ENCODE peak calls at places on chromosomes 5 and 9, in nine cellular contexts. B, G, O, Y, R, C, Q, L and X are unnamed samples.
A peak's percentile ranks its signal among the peaks of the same experiment; 100 is the strongest.

GRCh38 chr5:115191439-115192031 is 21.8 kb upstream of the TRIM36 start:
- DNase-seq in B (no peak), G (no peak), O (no peak), Y (no peak), R (no peak), C (no peak), Q (no peak), L (no peak), X (no peak)

GRCh38 chr5:110356687-110357086 is 369.8 kb downstream of the TMEM232 start:
- DNase-seq in B (no peak), G (no peak), O (no peak), Y (no peak), R (peak; percentile 69), C (no peak), Q (no peak), L (no peak), X (no peak)

GRCh38 chr5:124161286-124161685 is 585.2 kb downstream of the ZNF608 start:
- DNase-seq in B (no peak), G (no peak), O (no peak), Y (no peak), R (no peak), C (no peak), Q (no peak), L (no peak), X (no peak)

GRCh38 chr9:82421498-82421897 is 432.9 kb downstream of the SPATA31D1 start:
- DNase-seq in B (no peak), G (no peak), O (no peak), Y (no peak), R (no peak), C (no peak), Q (no peak), L (no peak), X (no peak)

GRCh38 chr5:181224390-181225234 is 1.5 kb downstream of the TRIM41 start:
- DNase-seq in B (no peak), G (no peak), O (no peak), Y (no peak), R (no peak), C (no peak), Q (no peak), L (peak; percentile 34), X (no peak)

GRCh38 chr5:102971693-102972293 is 148.1 kb downstream of the GIN1 start:
- DNase-seq in B (no peak), G (no peak), O (peak; percentile 46), Y (no peak), R (peak; percentile 61), C (no peak), Q (no peak), L (peak; percentile 5), X (no peak)

GRCh38 chr5:179223961-179224360 is 121.3 kb downstream of the ADAMTS2 start:
- DNase-seq in B (no peak), G (no peak), O (no peak), Y (no peak), R (no peak), C (no peak), Q (no peak), L (no peak), X (no peak)

GRCh38 chr5:171835066-171835465 is 49.4 kb downstream of the SMIM23 start:
- DNase-seq in B (no peak), G (no peak), O (no peak), Y (no peak), R (no peak), C (no peak), Q (no peak), L (no peak), X (no peak)

GRCh38 chr5:19777363-19777762 is 210.6 kb downstream of the CDH18 start:
- DNase-seq in B (no peak), G (no peak), O (no peak), Y (no peak), R (no peak), C (no peak), Q (no peak), L (no peak), X (no peak)

GRCh38 chr9:127179633-127180401 is 57.4 kb upstream of the ANGPTL2 start:
- DNase-seq in B (no peak), G (no peak), O (no peak), Y (no peak), R (no peak), C (no peak), Q (no peak), L (no peak), X (no peak)

GRCh38 chr5:121988443-121988842 is 26.7 kb downstream of the SRFBP1 start:
- DNase-seq in B (no peak), G (no peak), O (no peak), Y (no peak), R (peak; percentile 25), C (no peak), Q (no peak), L (no peak), X (no peak)

GRCh38 chr9:125476645-125477044 is 215.0 kb downstream of the GAPVD1 start:
- DNase-seq in B (no peak), G (no peak), O (no peak), Y (no peak), R (no peak), C (no peak), Q (no peak), L (no peak), X (no peak)